ENCODE peak calls at places on chromosomes 11 and 22, in seven cellular contexts. I, H, K, S, W, J and M are unnamed samples.

GRCh38 chr11:79932612-79933011 is 491.8 kb upstream of the TENM4 start:
- ATAC-seq in S (no peak), J (no peak), K (no peak), I (no peak), W (no peak), H (no peak), M (no peak)

GRCh38 chr22:25030636-25031035 is 78.1 kb downstream of the KIAA1671 start:
- ATAC-seq in I (no peak), S (peak; percentile 77), W (no peak), K (no peak), J (peak; percentile 75), H (no peak), M (no peak)

GRCh38 chr11:110295487-110296225 is 758 bp downstream of the RDX start:
- ATAC-seq in S (peak; percentile 66), I (peak; percentile 53), W (peak; percentile 73), J (peak; percentile 67), H (peak; percentile 56), K (peak; percentile 71), M (peak; percentile 63)

GRCh38 chr11:134383576-134384221 is 28.3 kb downstream of the B3GAT1 start:
- ATAC-seq in S (no peak), J (no peak), K (no peak), W (no peak), I (no peak), H (no peak), M (no peak)

GRCh38 chr11:68191661-68192579 is 21.2 kb downstream of the KMT5B start:
- ATAC-seq in I (no peak), K (no peak), W (no peak), J (peak; percentile 12), H (no peak), S (no peak), M (peak; percentile 88)

GRCh38 chr22:45034156-45034555 is 24.4 kb upstream of the PHF21B start:
- ATAC-seq in I (no peak), W (no peak), J (no peak), H (no peak), K (no peak), S (no peak), M (no peak)

GRCh38 chr22:42286205-42286604 is 15.8 kb upstream of the TCF20 start:
- ATAC-seq in J (no peak), H (no peak), W (peak; percentile 68), K (peak; percentile 82), I (peak; percentile 82), S (no peak), M (peak; percentile 81)

GRCh38 chr11:19872526-19873135 is 160.0 kb downstream of the NAV2 start:
- ATAC-seq in H (no peak), W (no peak), I (no peak), K (no peak), J (no peak), S (no peak), M (no peak)

GRCh38 chr11:77705877-77706579 is 68.4 kb upstream of the CLNS1A start:
- ATAC-seq in H (no peak), S (no peak), J (no peak), W (no peak), I (no peak), K (no peak), M (no peak)

GRCh38 chr11:95563173-95563572 is 226.4 kb downstream of the FAM76B start:
- ATAC-seq in J (no peak), H (no peak), S (no peak), I (no peak), K (no peak), W (no peak), M (no peak)

GRCh38 chr11:43923327-43924111 is 18.9 kb upstream of the C11orf96 start:
- ATAC-seq in I (no peak), H (peak; percentile 23), S (peak; percentile 64), J (peak; percentile 72), K (no peak), W (no peak), M (no peak)

GRCh38 chr11:6259638-6260019 is at the start of gene CCKBR:
- ATAC-seq in H (peak; percentile 25), W (peak; percentile 72), S (peak; percentile 69), I (peak; percentile 48), K (peak; percentile 69), J (peak; percentile 73), M (peak; percentile 55)

GRCh38 chr22:25475554-25476022 is 88.9 kb upstream of the GRK3 start:
- ATAC-seq in I (no peak), H (no peak), J (peak; percentile 62), S (peak; percentile 58), W (no peak), K (no peak), M (peak; percentile 39)

GRCh38 chr11:57414612-57415212 is 12.2 kb downstream of the SLC43A3 start:
- ATAC-seq in S (no peak), W (no peak), I (no peak), H (no peak), J (no peak), K (no peak), M (peak; percentile 48)

GRCh38 chr11:72221386-72221785 is 3.2 kb upstream of the INPPL1 start:
- ATAC-seq in I (no peak), S (no peak), J (no peak), H (no peak), K (no peak), W (no peak), M (no peak)

GRCh38 chr11:114782650-114783310 is 104.5 kb downstream of the NXPE2 start:
- ATAC-seq in H (no peak), J (no peak), S (no peak), K (no peak), W (no peak), I (no peak), M (no peak)

GRCh38 chr11:26613759-26614158 is 41.7 kb upstream of the MUC15 start:
- ATAC-seq in W (no peak), J (no peak), I (no peak), H (no peak), K (no peak), S (no peak), M (no peak)